ENCODE peak calls at places on chromosomes 2 and 18, in ten cellular contexts. W is HEK293T; D is lung microvascular endothelial cell; O is midbrain; Z is caudate nucleus; T is cardiac fibroblast; C is stimulated activated CD4-positive, alpha-beta T cell treated with anti-CD3 and anti-CD28 coated beads, Interleukin-2, amount 100 ng/mL, for 24 hours; N is NCI-H774; M is KBM-7; P is head of caudate nucleus. A is an unnamed sample.

GRCh38 chr18:48894266-48894600 is 56.5 kb downstream of the SMAD7 start:
- DNase-seq in O (no peak), T (no peak), N (no peak), P (no peak), Z (no peak), D (no peak), C (no peak), W (no peak), M (no peak), A (no peak)

GRCh38 chr2:23554054-23554697 is 169.2 kb downstream of the KLHL29 start:
- DNase-seq in C (no peak), O (no peak), P (no peak), N (no peak), D (no peak), T (no peak), M (no peak), W (no peak), Z (no peak), A (no peak)

GRCh38 chr2:237742191-237742590 is 56.4 kb upstream of the RBM44 start:
- DNase-seq in O (no peak), W (no peak), M (no peak), C (no peak), N (no peak), Z (no peak), P (no peak), D (no peak), T (no peak), A (no peak)

GRCh38 chr2:205405194-205405593 is 277.1 kb upstream of the NRP2 start:
- DNase-seq in P (no peak), D (no peak), C (no peak), Z (no peak), T (peak; percentile 71), W (no peak), N (no peak), O (no peak), M (no peak), A (no peak)

GRCh38 chr2:159557437-159558034 is 58.8 kb downstream of the BAZ2B start:
- DNase-seq in N (no peak), C (no peak), T (peak; percentile 33), W (peak; percentile 9), M (peak; percentile 38), D (peak; percentile 9), O (no peak), P (no peak), Z (no peak), A (peak; percentile 34)

GRCh38 chr18:59906203-59906602 is 6.4 kb downstream of the PMAIP1 start:
- DNase-seq in W (no peak), N (no peak), P (no peak), T (no peak), D (no peak), Z (no peak), C (no peak), O (no peak), M (no peak), A (no peak)

GRCh38 chr2:142596334-142597088 is 281.0 kb upstream of the KYNU start:
- DNase-seq in O (no peak), D (no peak), Z (no peak), T (peak; percentile 66), M (no peak), N (no peak), W (no peak), C (no peak), P (no peak), A (no peak)

GRCh38 chr2:140128909-140129308 is 1348.7 kb upstream of the NXPH2 start:
- DNase-seq in O (no peak), Z (no peak), D (no peak), M (no peak), C (no peak), N (no peak), T (no peak), P (no peak), W (no peak), A (no peak)

GRCh38 chr2:71995067-71995665 is 152.5 kb downstream of the CYP26B1 start:
- DNase-seq in P (no peak), M (peak; percentile 11), N (no peak), O (peak; percentile 12), C (no peak), D (peak; percentile 18), T (peak; percentile 65), Z (no peak), W (no peak), A (no peak)

GRCh38 chr2:160869411-160869810 is 290.8 kb upstream of the TANK start:
- DNase-seq in M (no peak), N (no peak), T (peak; percentile 96), P (no peak), W (no peak), D (no peak), O (no peak), Z (no peak), C (no peak), A (no peak)

GRCh38 chr2:40041983-40042382 is 262.9 kb upstream of the THUMPD2 start:
- DNase-seq in W (no peak), T (peak; percentile 72), Z (no peak), C (no peak), D (no peak), P (no peak), N (no peak), M (peak; percentile 88), O (no peak), A (no peak)

GRCh38 chr2:49278561-49278960 is 124.2 kb upstream of the FSHR start:
- DNase-seq in T (no peak), P (peak; percentile 60), Z (no peak), O (no peak), D (no peak), N (no peak), W (no peak), C (no peak), M (no peak), A (no peak)

GRCh38 chr2:190618030-190618429 is 30.9 kb upstream of the NAB1 start:
- DNase-seq in T (no peak), W (no peak), N (no peak), C (no peak), D (no peak), M (no peak), P (no peak), Z (no peak), O (no peak), A (no peak)

GRCh38 chr2:237932731-237933131 is 34.1 kb upstream of the UBE2F start:
- DNase-seq in O (no peak), T (peak; percentile 62), P (no peak), M (no peak), Z (no peak), N (no peak), W (no peak), D (no peak), C (no peak), A (no peak)

GRCh38 chr2:42854207-42854818 is 61.9 kb upstream of the HAAO start:
- DNase-seq in T (peak; percentile 33), C (no peak), Z (no peak), N (no peak), O (no peak), M (no peak), W (no peak), D (no peak), P (no peak), A (no peak)

GRCh38 chr18:25921677-25922421 is 168.6 kb downstream of the SS18 start:
- DNase-seq in M (peak; percentile 73), O (no peak), W (peak; percentile 81), C (peak; percentile 47), T (peak; percentile 42), N (peak; percentile 5), D (peak; percentile 64), Z (no peak), P (peak; percentile 6), A (peak; percentile 83)

GRCh38 chr18:11658989-11659388 is 30.1 kb upstream of the GNAL start:
- DNase-seq in M (no peak), O (no peak), T (peak; percentile 4), D (no peak), N (no peak), P (no peak), W (no peak), C (no peak), Z (no peak), A (no peak)

GRCh38 chr2:183607995-183608394 is 483.8 kb downstream of the NUP35 start:
- DNase-seq in M (no peak), W (no peak), C (no peak), D (no peak), Z (no peak), T (no peak), O (no peak), P (no peak), N (no peak), A (no peak)

GRCh38 chr2:208653383-208653782 is 246.8 kb downstream of the PTH2R start:
- DNase-seq in C (no peak), M (no peak), Z (no peak), N (no peak), P (no peak), O (no peak), T (no peak), D (no peak), W (no peak), A (no peak)

GRCh38 chr2:47309952-47310800 is 92.8 kb upstream of the MSH2 start:
- DNase-seq in W (no peak), D (no peak), C (no peak), O (peak; percentile 88), T (peak; percentile 46), N (no peak), M (peak; percentile 70), Z (peak; percentile 40), P (no peak), A (peak; percentile 90)

GRCh38 chr2:58240595-58240937 is 559 bp downstream of the FANCL start:
- DNase-seq in M (no peak), Z (no peak), N (peak; percentile 28), W (no peak), D (peak; percentile 39), T (no peak), P (no peak), C (no peak), O (peak; percentile 50), A (peak; percentile 83)

GRCh38 chr2:219627105-219628100 is at the start of gene SLC4A3:
- DNase-seq in D (peak; percentile 31), C (no peak), W (peak; percentile 79), T (peak; percentile 5), N (no peak), O (no peak), M (no peak), P (peak; percentile 33), Z (no peak), A (peak; percentile 67)

GRCh38 chr2:161983010-161983651 is 90.9 kb downstream of the DPP4 start:
- DNase-seq in M (no peak), T (no peak), N (no peak), O (no peak), W (no peak), P (no peak), Z (no peak), D (no peak), C (no peak), A (no peak)

GRCh38 chr2:71455741-71456569 is 2.6 kb downstream of the DYSF start:
- DNase-seq in Z (no peak), P (no peak), C (no peak), M (peak; percentile 86), O (no peak), T (peak; percentile 50), N (no peak), W (no peak), D (peak; percentile 78), A (no peak)

A was measured in NCI-H82.